ENCODE peak calls at places on chromosomes 7 and 10, in five cellular contexts. U is CD8-positive, alpha-beta T cell; X is esophagus muscularis mucosa; L is AG04450; W is transverse colon. A is an unnamed sample.

GRCh38 chr10:128480601-128481000 is 354.4 kb upstream of the MKI67 start:
- DNase-seq in U (no peak), L (no peak), X (no peak), W (no peak), A (no peak)

GRCh38 chr10:32437334-32437733 is 8.6 kb upstream of the CCDC7 start:
- DNase-seq in L (no peak), U (no peak), X (no peak), W (no peak), A (no peak)

GRCh38 chr7:88317422-88317821 is 10.7 kb upstream of the STEAP4 start:
- DNase-seq in W (no peak), X (no peak), L (no peak), U (no peak), A (no peak)

GRCh38 chr7:159215053-159215452 is 70.4 kb upstream of the VIPR2 start:
- DNase-seq in L (no peak), W (no peak), X (no peak), U (no peak), A (no peak)

GRCh38 chr10:782751-783648 is 93.5 kb upstream of the DIP2C start:
- DNase-seq in U (no peak), W (peak; percentile 4), X (no peak), L (no peak), A (peak; percentile 30)

GRCh38 chr10:72081772-72082590 is 6.4 kb downstream of the SPOCK2 start:
- DNase-seq in U (no peak), L (no peak), X (no peak), W (peak; percentile 43), A (no peak)

GRCh38 chr10:84546609-84547008 is 218.2 kb downstream of the CCSER2 start:
- DNase-seq in W (no peak), X (no peak), L (no peak), U (no peak), A (no peak)

GRCh38 chr10:14936584-14936983 is 17.3 kb downstream of the DCLRE1C start:
- DNase-seq in X (no peak), U (no peak), L (no peak), W (no peak), A (no peak)

GRCh38 chr7:139321071-139321745 is 19.9 kb upstream of the FMC1 start:
- DNase-seq in U (no peak), L (no peak), W (no peak), X (peak; percentile 88), A (no peak)

GRCh38 chr7:1591876-1592275 is 22.0 kb upstream of the PSMG3 start:
- DNase-seq in X (no peak), L (no peak), U (no peak), W (no peak), A (peak; percentile 30)

GRCh38 chr10:26697922-26698608 is 564 bp downstream of the PDSS1 start:
- DNase-seq in U (no peak), L (no peak), X (no peak), W (no peak), A (no peak)

GRCh38 chr10:89440262-89440661 is 25.9 kb downstream of the IFIT5 start:
- DNase-seq in L (no peak), X (no peak), W (no peak), U (no peak), A (peak; percentile 69)

GRCh38 chr10:132571565-132572544 is 34.3 kb downstream of the INPP5A start:
- DNase-seq in W (peak; percentile 72), L (peak; percentile 23), X (no peak), U (no peak), A (peak; percentile 42)

GRCh38 chr7:98771519-98772241 is 98.1 kb downstream of the TMEM130 start:
- DNase-seq in U (no peak), W (peak; percentile 29), X (no peak), L (peak; percentile 65), A (no peak)

GRCh38 chr10:133139561-133140065 is 20.4 kb upstream of the KNDC1 start:
- DNase-seq in X (no peak), U (no peak), W (no peak), L (no peak), A (peak; percentile 8)

GRCh38 chr10:6072215-6072941 is 10.2 kb upstream of the IL2RA start:
- DNase-seq in U (no peak), W (no peak), L (no peak), X (no peak), A (no peak)

GRCh38 chr7:142535123-142535779 is 214.0 kb upstream of the PRSS1 start:
- DNase-seq in U (peak; percentile 24), W (peak; percentile 65), L (peak; percentile 69), X (peak; percentile 85), A (peak; percentile 57)

GRCh38 chr7:149021725-149022062 is 6.6 kb downstream of the PDIA4 start:
- DNase-seq in X (no peak), L (no peak), W (no peak), U (no peak), A (no peak)
- H3K27ac ChIP-seq in X (no peak overlapping the region), L (no peak overlapping the region), W (no peak overlapping the region), U (no peak overlapping the region), A (no peak overlapping the region)

GRCh38 chr10:110993024-110993693 is 73.8 kb downstream of the SHOC2 start:
- DNase-seq in X (no peak), U (no peak), W (no peak), L (peak; percentile 53), A (no peak)
- H3K4me3 ChIP-seq in X (no peak overlapping the region), U (peak overlapping the region; percentile 14), W (no peak overlapping the region), L (no peak overlapping the region), A (no peak overlapping the region)

DNA sequence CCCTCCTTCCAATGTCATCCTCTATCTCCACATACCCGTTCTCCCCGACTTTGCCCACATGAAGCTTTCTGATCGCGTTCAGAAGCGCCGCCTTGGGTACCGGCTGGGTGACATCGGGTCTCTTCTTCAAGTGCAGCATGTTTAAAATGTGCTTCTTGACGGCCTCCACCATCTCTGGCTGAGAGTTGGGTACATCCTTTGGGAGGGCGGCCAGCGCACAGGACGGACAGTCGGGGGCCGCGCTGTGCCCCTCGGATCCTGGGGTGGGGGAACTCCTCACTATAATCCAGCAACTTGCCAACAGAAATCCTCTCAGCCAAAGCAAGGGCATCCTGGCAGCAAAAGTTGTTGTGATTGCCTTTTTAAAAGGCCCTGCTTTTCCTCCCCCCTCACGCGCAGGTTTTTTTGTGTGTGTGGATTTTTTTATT is 2.8 kb downstream of the INHBA start:
- DNase-seq in W (no peak), U (no peak), L (no peak), X (no peak), A (no peak)
- H3K27ac ChIP-seq in W (peak overlapping the region; percentile 63), U (no peak overlapping the region), L (peak overlapping the region; percentile 91), X (peak overlapping the region; percentile 91), A (peak overlapping the region; percentile 24)

GRCh38 chr7:114930107-114930521 is 8.2 kb downstream of the MDFIC start:
- DNase-seq in X (no peak), L (no peak), U (no peak), W (no peak), A (no peak)

GRCh38 chr7:114929570-114929969 is 7.7 kb downstream of the MDFIC start:
- DNase-seq in W (no peak), X (no peak), L (no peak), U (no peak), A (no peak)

GRCh38 chr7:114933665-114934064 is 11.8 kb downstream of the MDFIC start:
- DNase-seq in X (no peak), W (no peak), L (no peak), U (no peak), A (no peak)

GRCh38 chr7:114931656-114932011 is 9.7 kb downstream of the MDFIC start:
- DNase-seq in U (no peak), X (no peak), L (no peak), W (peak; percentile 32), A (no peak)

GRCh38 chr7:114930829-114931655 is 9.1 kb downstream of the MDFIC start:
- DNase-seq in X (no peak), U (no peak), W (no peak), L (no peak), A (no peak)
- H3K4me3 ChIP-seq in X (no peak overlapping the region), U (peak overlapping the region; percentile 36), W (no peak overlapping the region), L (no peak overlapping the region), A (no peak overlapping the region)

GRCh38 chr7:157425137-157425731 is 88.4 kb downstream of the DNAJB6 start:
- DNase-seq in X (no peak), L (no peak), U (no peak), W (no peak), A (peak; percentile 40)

GRCh38 chr7:157423886-157424565 is 87.2 kb downstream of the DNAJB6 start:
- DNase-seq in X (no peak), U (no peak), L (no peak), W (no peak), A (peak; percentile 50)

GRCh38 chr7:157422279-157422678 is 85.5 kb downstream of the DNAJB6 start:
- DNase-seq in X (no peak), L (no peak), W (no peak), U (no peak), A (no peak)

GRCh38 chr7:157425761-157426160 is 89.0 kb downstream of the DNAJB6 start:
- DNase-seq in U (no peak), X (no peak), W (no peak), L (no peak), A (no peak)

DNA sequence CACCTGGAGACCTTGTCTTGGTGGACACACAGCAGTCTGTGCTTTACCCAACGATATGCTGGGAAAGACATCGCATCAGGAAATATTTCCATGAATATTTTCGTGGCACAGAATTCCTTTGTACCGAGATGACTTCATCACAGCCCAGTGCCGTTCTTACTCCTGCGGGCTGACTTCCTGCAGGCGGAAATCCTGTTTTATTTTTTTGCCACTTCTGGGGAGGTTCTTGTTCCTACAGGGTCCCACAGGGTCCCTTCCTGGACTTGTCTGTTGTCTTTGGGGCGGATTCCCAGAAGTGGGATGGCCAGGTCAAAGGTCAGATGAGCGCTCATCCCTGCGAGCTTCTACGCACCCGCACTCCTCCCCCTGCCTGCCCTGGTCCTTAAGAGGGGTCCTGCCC is 86.5 kb downstream of the DNAJB6 start:
- DNase-seq in U (no peak), L (no peak), W (no peak), X (no peak), A (peak; percentile 33)
- H3K27ac ChIP-seq in U (no peak overlapping the region), L (peak overlapping the region; percentile 2), W (no peak overlapping the region), X (no peak overlapping the region), A (no peak overlapping the region)

GRCh38 chr7:4707134-4707651 is 25.1 kb downstream of the FOXK1 start:
- DNase-seq in X (no peak), L (no peak), W (no peak), U (no peak), A (peak; percentile 40)
- H3K4me3 ChIP-seq in X (peak overlapping the region; percentile 4), L (no peak overlapping the region), W (no peak overlapping the region), U (no peak overlapping the region), A (no peak overlapping the region)

A was measured in right cardiac atrium.